ENCODE peak calls at places on chromosomes 7 and 10, in eight cellular contexts. B is nephron progenitor cell, S is AG04450, N is lower lobe of right lung, L is fibroblast of villous mesenchyme, F is neural crest cell, C is RWPE1, U is PC-9. K is an unnamed sample.

GRCh38 chr7:2956526-2957368 is 86.9 kb downstream of the CARD11 start:
- DNase-seq in B (no peak), S (peak), N (no peak), L (peak), F (no peak), C (peak), U (peak), K (no peak)

GRCh38 chr7:106111671-106112117 is 418 bp downstream of the SYPL1 start:
- DNase-seq in B (peak), S (peak), N (peak), L (peak), F (no peak), C (peak), U (peak), K (no peak)

GRCh38 chr10:104253106-104253505 is 1.6 kb upstream of the GSTO1 start:
- DNase-seq in B (no peak), S (no peak), N (no peak), L (no peak), F (no peak), C (no peak), U (no peak), K (no peak)

GRCh38 chr10:71396084-71396713 is 521 bp upstream of the CDH23 start:
- DNase-seq in B (peak), S (no peak), N (no peak), L (no peak), F (peak), C (no peak), U (peak), K (peak)

GRCh38 chr7:121339082-121339481 is 10.3 kb downstream of the WNT16 start:
- DNase-seq in B (no peak), S (no peak), N (no peak), L (no peak), F (no peak), C (no peak), U (no peak), K (no peak)

GRCh38 chr10:44908071-44908709 is 2.9 kb upstream of the TMEM72 start:
- DNase-seq in B (peak), S (peak), N (no peak), L (peak), F (no peak), C (no peak), U (no peak), K (no peak)

GRCh38 chr7:1664711-1665591 is 5.1 kb upstream of the ELFN1 start:
- DNase-seq in B (peak), S (no peak), N (peak), L (peak), F (peak), C (peak), U (peak), K (peak)

GRCh38 chr10:74813860-74814259 is 12.5 kb upstream of the KAT6B start:
- DNase-seq in B (no peak), S (no peak), N (no peak), L (no peak), F (no peak), C (no peak), U (no peak), K (no peak)

GRCh38 chr10:7876541-7877127 is 58.3 kb downstream of the TAF3 start:
- DNase-seq in B (no peak), S (no peak), N (no peak), L (no peak), F (no peak), C (no peak), U (no peak), K (no peak)

GRCh38 chr7:95213809-95214492 is 110.4 kb downstream of the PON1 start:
- DNase-seq in B (no peak), S (no peak), N (no peak), L (peak), F (no peak), C (no peak), U (no peak), K (no peak)

GRCh38 chr7:101804642-101805401 is 12.6 kb upstream of the CUX1 start:
- DNase-seq in B (no peak), S (no peak), N (no peak), L (no peak), F (no peak), C (no peak), U (peak), K (no peak)

GRCh38 chr7:123865517-123866117 is 20.6 kb downstream of the HYAL4 start:
- DNase-seq in B (peak), S (peak), N (no peak), L (peak), F (peak), C (peak), U (peak), K (peak)

GRCh38 chr10:74857586-74857985 is 31.2 kb downstream of the KAT6B start:
- DNase-seq in B (no peak), S (no peak), N (no peak), L (no peak), F (no peak), C (no peak), U (no peak), K (no peak)

GRCh38 chr10:93849605-93850004 is 44.2 kb upstream of the SLC35G1 start:
- DNase-seq in B (no peak), S (no peak), N (no peak), L (no peak), F (no peak), C (no peak), U (no peak), K (no peak)

GRCh38 chr10:68231106-68231901 is 609 bp downstream of the ATOH7 start:
- DNase-seq in B (peak), S (no peak), N (peak), L (peak), F (peak), C (peak), U (peak), K (peak)

GRCh38 chr10:15363031-15363430 is 8.1 kb downstream of the FAM171A1 start:
- DNase-seq in B (no peak), S (no peak), N (no peak), L (no peak), F (no peak), C (no peak), U (no peak), K (no peak)

GRCh38 chr7:2665359-2665791 is 22.6 kb upstream of the AMZ1 start:
- DNase-seq in B (no peak), S (no peak), N (no peak), L (no peak), F (no peak), C (no peak), U (no peak), K (no peak)

GRCh38 chr7:154676422-154677073 is 326.4 kb downstream of the PAXIP1 start:
- DNase-seq in B (no peak), S (no peak), N (peak), L (no peak), F (no peak), C (no peak), U (no peak), K (no peak)

GRCh38 chr7:78159537-78159936 is 361.0 kb downstream of the PHTF2 start:
- DNase-seq in B (no peak), S (no peak), N (no peak), L (no peak), F (no peak), C (no peak), U (no peak), K (no peak)

GRCh38 chr10:110214380-110214826 is 7.0 kb downstream of the MXI1 start:
- DNase-seq in B (no peak), S (peak), N (no peak), L (peak), F (no peak), C (no peak), U (no peak), K (peak)

GRCh38 chr10:47073967-47074366 is 162.7 kb downstream of the PTPN20 start:
- DNase-seq in B (no peak), S (no peak), N (no peak), L (no peak), F (no peak), C (no peak), U (no peak), K (no peak)

GRCh38 chr10:34996843-34997242 is 93.3 kb downstream of the CUL2 start:
- DNase-seq in B (no peak), S (no peak), N (peak), L (peak), F (no peak), C (no peak), U (no peak), K (no peak)

GRCh38 chr10:21020545-21020944 is 123.4 kb upstream of the NEBL start:
- DNase-seq in B (peak), S (no peak), N (no peak), L (peak), F (no peak), C (peak), U (peak), K (peak)

GRCh38 chr10:93313798-93314197 is 168.3 kb downstream of the MYOF start:
- DNase-seq in B (no peak), S (no peak), N (no peak), L (no peak), F (no peak), C (no peak), U (no peak), K (peak)

GRCh38 chr7:135414850-135415439 is 95.0 kb downstream of the CNOT4 start:
- DNase-seq in B (peak), S (peak), N (no peak), L (peak), F (peak), C (peak), U (peak), K (no peak)

GRCh38 chr7:70571986-70572385 is 560.0 kb upstream of the GALNT17 start:
- DNase-seq in B (no peak), S (no peak), N (no peak), L (no peak), F (no peak), C (no peak), U (no peak), K (no peak)

GRCh38 chr10:124648738-124649137 is 95.4 kb downstream of the FAM53B start:
- DNase-seq in B (no peak), S (peak), N (peak), L (peak), F (no peak), C (peak), U (peak), K (peak)

GRCh38 chr10:73262105-73262730 is 9.8 kb upstream of the MRPS16 start:
- DNase-seq in B (no peak), S (peak), N (no peak), L (peak), F (no peak), C (peak), U (peak), K (no peak)

GRCh38 chr7:45421096-45421495 is 153.1 kb upstream of the ADCY1 start:
- DNase-seq in B (no peak), S (no peak), N (no peak), L (peak), F (no peak), C (no peak), U (no peak), K (no peak)

GRCh38 chr10:76779163-76779820 is 858.3 kb downstream of the KCNMA1 start:
- DNase-seq in B (no peak), S (no peak), N (no peak), L (peak), F (peak), C (no peak), U (no peak), K (no peak)

GRCh38 chr10:106571216-106571954 is 593.1 kb downstream of the SORCS1 start:
- DNase-seq in B (no peak), S (no peak), N (no peak), L (peak), F (peak), C (peak), U (no peak), K (peak)

GRCh38 chr7:6399351-6399750 is 48.4 kb downstream of the DAGLB start:
- DNase-seq in B (no peak), S (no peak), N (no peak), L (no peak), F (no peak), C (peak), U (no peak), K (no peak)

GRCh38 chr10:49613160-49613881 is 516 bp upstream of the CHAT start:
- DNase-seq in B (peak), S (no peak), N (no peak), L (no peak), F (no peak), C (no peak), U (no peak), K (peak)

GRCh38 chr7:16590424-16590823 is 55.1 kb downstream of the ANKMY2 start:
- DNase-seq in B (no peak), S (no peak), N (no peak), L (no peak), F (no peak), C (no peak), U (no peak), K (no peak)
- TF ChIP-seq CTCF in B (no peak), S (no peak), N (no peak), L (no peak), F (no peak), C (no peak), U (no peak), K (no peak)

GRCh38 chr10:122669842-122670241 is 29.8 kb downstream of the C10orf120 start:
- DNase-seq in B (no peak), S (no peak), N (no peak), L (no peak), F (no peak), C (no peak), U (no peak), K (no peak)
- TF ChIP-seq CTCF in B (no peak), S (no peak), N (no peak), L (no peak), F (no peak), C (no peak), U (no peak), K (no peak)

DNA sequence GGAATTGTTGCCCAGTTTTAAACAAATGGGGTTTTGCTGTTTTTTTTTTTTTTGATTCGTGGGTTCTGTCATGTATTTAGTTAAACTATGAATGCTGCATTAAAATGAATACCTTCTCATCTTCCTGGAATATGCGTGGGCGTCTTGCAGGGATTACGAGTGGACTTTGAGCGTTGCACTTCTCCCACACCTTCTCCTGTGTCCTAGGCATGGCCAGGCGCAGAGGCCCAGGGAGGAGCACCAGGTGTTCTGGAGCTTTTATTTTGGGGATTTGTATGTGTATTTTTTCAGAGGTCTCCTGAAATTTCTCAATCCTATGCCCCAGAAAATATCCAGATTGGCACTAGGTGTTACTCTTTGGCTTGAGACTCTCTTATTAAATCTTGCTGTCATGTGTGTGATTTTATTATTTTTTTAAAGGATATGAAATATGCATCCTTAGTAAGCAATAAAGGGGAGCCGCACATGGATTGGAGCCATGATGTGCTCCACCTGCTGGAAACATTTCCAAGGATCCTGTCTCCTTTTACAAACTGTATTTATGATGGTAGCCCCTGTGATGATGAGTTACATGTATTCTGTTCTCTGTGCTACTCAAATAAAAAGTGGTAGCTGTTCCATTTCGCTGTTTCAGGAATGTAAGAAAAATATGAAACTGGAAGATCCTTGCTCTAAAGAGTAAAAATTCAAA is 482.2 kb upstream of the KLF6 start:
- DNase-seq in B (no peak), S (no peak), N (no peak), L (no peak), F (no peak), C (no peak), U (no peak), K (no peak)
- TF ChIP-seq CTCF in B (no peak), S (peak), N (no peak), L (peak), F (no peak), C (no peak), U (peak), K (no peak)

DNA sequence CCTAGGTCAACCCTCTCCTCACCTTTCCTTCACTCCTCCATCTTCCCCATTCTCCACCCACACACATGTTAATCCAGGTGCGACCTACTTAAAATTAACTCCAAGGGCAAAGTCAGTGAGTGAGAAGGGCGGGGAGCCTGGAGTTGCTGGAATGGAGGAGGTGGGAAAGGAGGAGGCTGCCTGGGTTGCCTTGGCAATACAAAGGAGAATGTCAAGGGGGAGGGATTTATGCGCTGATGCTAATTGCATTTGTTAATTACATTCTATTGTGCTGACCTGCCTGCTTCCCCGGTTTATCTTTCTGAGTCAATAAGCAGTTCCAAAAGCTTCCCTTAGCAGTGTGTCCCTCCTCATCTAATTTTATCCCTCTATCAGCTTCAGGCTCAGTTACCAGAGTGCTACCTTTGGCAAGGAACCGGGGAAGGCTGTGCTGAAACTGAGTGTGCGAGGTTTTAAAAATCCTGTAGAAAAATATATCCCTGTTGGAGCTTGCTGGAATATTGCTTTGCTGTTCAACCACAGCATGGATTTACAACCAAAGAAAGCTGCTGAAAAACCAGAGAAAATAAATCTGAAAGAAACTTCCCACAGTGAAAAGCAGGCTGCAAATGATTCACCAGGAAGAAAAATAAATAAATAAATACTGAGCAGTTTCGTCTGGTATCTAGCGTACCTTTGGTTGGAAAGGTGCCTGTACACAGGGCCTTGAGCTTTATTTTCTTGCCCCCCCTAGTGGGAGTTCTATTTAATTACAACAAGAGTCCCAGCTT is 113.2 kb upstream of the DGKB start:
- DNase-seq in B (peak), S (peak), N (no peak), L (peak), F (peak), C (peak), U (peak), K (peak)
- TF ChIP-seq CTCF in B (peak), S (peak), N (peak), L (peak), F (peak), C (peak), U (peak), K (peak)

GRCh38 chr10:89624020-89624419 is 21.0 kb downstream of the PANK1 start:
- DNase-seq in B (no peak), S (no peak), N (no peak), L (no peak), F (no peak), C (no peak), U (no peak), K (no peak)

GRCh38 chr10:89625041-89625765 is 19.8 kb downstream of the PANK1 start:
- DNase-seq in B (no peak), S (no peak), N (no peak), L (peak), F (no peak), C (no peak), U (no peak), K (no peak)

GRCh38 chr10:89615824-89616223 is 29.2 kb downstream of the PANK1 start:
- DNase-seq in B (no peak), S (no peak), N (no peak), L (peak), F (no peak), C (no peak), U (no peak), K (no peak)

DNA sequence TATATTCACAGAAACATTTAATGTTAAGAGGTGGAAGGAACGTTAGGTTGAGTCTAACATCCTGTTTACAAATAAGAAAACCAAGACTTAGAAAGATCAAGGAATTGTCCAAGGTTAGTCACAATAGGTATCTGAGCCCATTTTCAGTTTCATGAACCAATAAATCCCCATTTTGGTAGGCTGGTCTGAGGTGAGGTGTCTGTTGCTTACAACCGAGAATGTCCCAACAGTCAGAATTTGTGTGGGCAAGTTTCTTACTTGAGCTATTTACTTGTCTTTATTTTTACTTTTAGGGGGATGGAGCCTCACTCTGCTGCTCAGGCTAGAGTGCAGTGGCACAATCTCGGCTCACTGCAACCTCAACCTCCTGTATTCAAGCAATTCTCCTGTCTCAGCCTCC is 23.6 kb downstream of the PANK1 start:
- DNase-seq in B (no peak), S (no peak), N (no peak), L (no peak), F (no peak), C (no peak), U (no peak), K (no peak)
- TF ChIP-seq CTCF in B (no peak), S (no peak), N (no peak), L (no peak), F (no peak), C (no peak), U (no peak), K (no peak)

GRCh38 chr7:24979863-24980694 is at the start of gene OSBPL3:
- DNase-seq in B (peak), S (peak), N (peak), L (peak), F (peak), C (peak), U (peak), K (peak)
- TF ChIP-seq CTCF in B (no peak), S (peak), N (no peak), L (no peak), F (peak), C (no peak), U (no peak), K (peak)

DNA sequence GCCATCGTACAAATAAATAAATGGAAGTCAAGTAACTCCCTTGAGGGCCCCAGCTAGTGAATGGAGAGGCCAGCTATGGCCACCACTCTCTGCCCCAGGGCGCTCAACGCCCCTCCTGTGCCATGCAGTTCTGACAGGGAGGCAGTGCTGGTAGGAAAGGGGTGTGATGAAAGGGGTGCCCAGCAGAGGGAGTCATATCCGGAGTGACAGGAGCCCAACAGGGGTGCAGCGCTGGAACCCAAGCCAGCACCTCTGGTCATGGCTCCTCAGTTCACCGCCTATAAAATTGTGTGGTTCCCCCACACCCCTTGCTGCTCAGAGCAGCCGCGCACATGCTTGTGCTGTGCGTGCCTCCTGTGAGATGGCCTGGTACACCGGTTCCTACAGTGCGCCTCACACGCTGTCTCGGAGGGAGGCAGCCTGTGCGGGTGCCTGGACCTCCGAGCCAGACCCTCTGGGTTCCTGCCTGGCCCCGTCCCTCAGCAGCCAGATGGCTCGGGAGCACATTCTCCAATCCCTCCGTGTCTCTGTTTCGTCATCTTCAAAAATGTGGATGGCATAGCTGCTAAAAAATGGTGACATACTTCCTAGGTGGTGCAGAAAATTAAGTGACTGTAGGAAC is 125.6 kb downstream of the EGFR start:
- DNase-seq in B (no peak), S (no peak), N (no peak), L (no peak), F (no peak), C (no peak), U (peak), K (peak)
- TF ChIP-seq CTCF in B (peak), S (peak), N (peak), L (peak), F (peak), C (no peak), U (peak), K (peak)

K was measured in GM13977.